ENCODE peak calls at places on chromosomes 3 and 15, in eight cellular contexts. One of them, this sample, is unnamed.

GRCh38 chr15:57604502-57604901 is 12.8 kb downstream of the MYZAP start:
- DNase-seq in CD8-positive, alpha-beta T cell: no peak
- DNase-seq in upper lobe of right lung: no peak
- DNase-seq in right lobe of liver: no peak
- DNase-seq in Calu3: no peak
- DNase-seq in fibroblast of pulmonary artery: no peak
- DNase-seq in bronchial epithelial cell: no peak
- DNase-seq in cardiac muscle cell: no peak
- DNase-seq in this sample: no peak

GRCh38 chr3:126999383-126999782 is 16.5 kb downstream of the PLXNA1 start:
- DNase-seq in CD8-positive, alpha-beta T cell: no peak
- DNase-seq in upper lobe of right lung: no peak
- DNase-seq in right lobe of liver: no peak
- DNase-seq in Calu3: peak; percentile 73
- DNase-seq in fibroblast of pulmonary artery: no peak
- DNase-seq in bronchial epithelial cell: no peak
- DNase-seq in cardiac muscle cell: no peak
- DNase-seq in this sample: no peak

GRCh38 chr3:134453631-134454030 is 32.2 kb downstream of the ANAPC13 start:
- DNase-seq in CD8-positive, alpha-beta T cell: no peak
- DNase-seq in upper lobe of right lung: no peak
- DNase-seq in right lobe of liver: no peak
- DNase-seq in Calu3: no peak
- DNase-seq in fibroblast of pulmonary artery: no peak
- DNase-seq in bronchial epithelial cell: no peak
- DNase-seq in cardiac muscle cell: no peak
- DNase-seq in this sample: no peak

GRCh38 chr3:190116551-190117067 is 4.1 kb downstream of the P3H2 start:
- DNase-seq in CD8-positive, alpha-beta T cell: no peak
- DNase-seq in upper lobe of right lung: no peak
- DNase-seq in right lobe of liver: no peak
- DNase-seq in Calu3: no peak
- DNase-seq in fibroblast of pulmonary artery: peak; percentile 18
- DNase-seq in bronchial epithelial cell: peak; percentile 65
- DNase-seq in cardiac muscle cell: no peak
- DNase-seq in this sample: no peak

GRCh38 chr3:46711770-46712169 is 5.9 kb downstream of the PRSS50 start:
- DNase-seq in CD8-positive, alpha-beta T cell: no peak
- DNase-seq in upper lobe of right lung: no peak
- DNase-seq in right lobe of liver: peak; percentile 14
- DNase-seq in Calu3: no peak
- DNase-seq in fibroblast of pulmonary artery: no peak
- DNase-seq in bronchial epithelial cell: no peak
- DNase-seq in cardiac muscle cell: no peak
- DNase-seq in this sample: no peak

GRCh38 chr15:91908401-91908800 is 54.9 kb downstream of the SLCO3A1 start:
- DNase-seq in CD8-positive, alpha-beta T cell: no peak
- DNase-seq in upper lobe of right lung: no peak
- DNase-seq in right lobe of liver: no peak
- DNase-seq in Calu3: no peak
- DNase-seq in fibroblast of pulmonary artery: peak; percentile 45
- DNase-seq in bronchial epithelial cell: peak; percentile 56
- DNase-seq in cardiac muscle cell: no peak
- DNase-seq in this sample: no peak

GRCh38 chr15:66751579-66751978 is 49.5 kb downstream of the SMAD6 start:
- DNase-seq in CD8-positive, alpha-beta T cell: no peak
- DNase-seq in upper lobe of right lung: peak; percentile 53
- DNase-seq in right lobe of liver: no peak
- DNase-seq in Calu3: peak; percentile 86
- DNase-seq in fibroblast of pulmonary artery: no peak
- DNase-seq in bronchial epithelial cell: no peak
- DNase-seq in cardiac muscle cell: no peak
- DNase-seq in this sample: no peak

GRCh38 chr15:82128401-82129143 is 82.8 kb upstream of the MEX3B start:
- DNase-seq in CD8-positive, alpha-beta T cell: no peak
- DNase-seq in upper lobe of right lung: no peak
- DNase-seq in right lobe of liver: no peak
- DNase-seq in Calu3: no peak
- DNase-seq in fibroblast of pulmonary artery: no peak
- DNase-seq in bronchial epithelial cell: no peak
- DNase-seq in cardiac muscle cell: no peak
- DNase-seq in this sample: no peak

GRCh38 chr3:8283180-8283579 is 218.4 kb upstream of the LMCD1 start:
- DNase-seq in CD8-positive, alpha-beta T cell: no peak
- DNase-seq in upper lobe of right lung: no peak
- DNase-seq in right lobe of liver: no peak
- DNase-seq in Calu3: no peak
- DNase-seq in fibroblast of pulmonary artery: no peak
- DNase-seq in bronchial epithelial cell: no peak
- DNase-seq in cardiac muscle cell: no peak
- DNase-seq in this sample: no peak

GRCh38 chr3:8282541-8283165 is 219.0 kb upstream of the LMCD1 start:
- DNase-seq in CD8-positive, alpha-beta T cell: no peak
- DNase-seq in upper lobe of right lung: no peak
- DNase-seq in right lobe of liver: no peak
- DNase-seq in Calu3: no peak
- DNase-seq in fibroblast of pulmonary artery: no peak
- DNase-seq in bronchial epithelial cell: peak; percentile 13
- DNase-seq in cardiac muscle cell: no peak
- DNase-seq in this sample: no peak

GRCh38 chr3:8279476-8279875 is 222.1 kb upstream of the LMCD1 start:
- DNase-seq in CD8-positive, alpha-beta T cell: no peak
- DNase-seq in upper lobe of right lung: no peak
- DNase-seq in right lobe of liver: no peak
- DNase-seq in Calu3: no peak
- DNase-seq in fibroblast of pulmonary artery: no peak
- DNase-seq in bronchial epithelial cell: no peak
- DNase-seq in cardiac muscle cell: no peak
- DNase-seq in this sample: no peak

GRCh38 chr3:8280161-8280560 is 221.5 kb upstream of the LMCD1 start:
- DNase-seq in CD8-positive, alpha-beta T cell: no peak
- DNase-seq in upper lobe of right lung: no peak
- DNase-seq in right lobe of liver: no peak
- DNase-seq in Calu3: no peak
- DNase-seq in fibroblast of pulmonary artery: no peak
- DNase-seq in bronchial epithelial cell: no peak
- DNase-seq in cardiac muscle cell: peak; percentile 17
- DNase-seq in this sample: no peak

DNA sequence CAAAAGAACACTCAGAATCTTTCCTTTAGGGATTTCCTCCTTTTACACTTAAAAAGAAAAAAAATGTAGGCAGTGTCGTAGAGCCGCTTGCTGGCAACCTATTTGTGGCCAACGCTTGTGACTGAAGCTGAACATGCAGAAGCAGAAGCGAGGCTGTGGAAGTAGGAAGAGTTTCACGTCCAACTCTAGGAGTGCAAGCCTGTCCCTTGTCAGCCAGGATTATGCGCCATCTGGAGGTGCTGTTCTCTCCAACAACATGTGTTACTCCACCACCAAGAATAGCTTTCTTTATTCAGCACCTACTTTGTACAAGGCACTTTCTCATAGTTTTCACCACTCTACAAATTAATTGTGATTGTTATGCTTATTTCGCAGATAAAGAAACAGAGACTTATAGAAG is 223.2 kb upstream of the LMCD1 start:
- DNase-seq in CD8-positive, alpha-beta T cell: no peak
- DNase-seq in upper lobe of right lung: no peak
- DNase-seq in right lobe of liver: no peak
- DNase-seq in Calu3: no peak
- DNase-seq in fibroblast of pulmonary artery: no peak
- DNase-seq in bronchial epithelial cell: no peak
- DNase-seq in cardiac muscle cell: no peak
- DNase-seq in this sample: no peak
- TF ChIP-seq CTCF in CD8-positive, alpha-beta T cell: no peak
- TF ChIP-seq CTCF in upper lobe of right lung: no peak
- TF ChIP-seq CTCF in right lobe of liver: no peak
- TF ChIP-seq CTCF in Calu3: no peak
- TF ChIP-seq CTCF in fibroblast of pulmonary artery: no peak
- TF ChIP-seq CTCF in bronchial epithelial cell: no peak
- TF ChIP-seq CTCF in cardiac muscle cell: no peak
- TF ChIP-seq CTCF in this sample: no peak

DNA sequence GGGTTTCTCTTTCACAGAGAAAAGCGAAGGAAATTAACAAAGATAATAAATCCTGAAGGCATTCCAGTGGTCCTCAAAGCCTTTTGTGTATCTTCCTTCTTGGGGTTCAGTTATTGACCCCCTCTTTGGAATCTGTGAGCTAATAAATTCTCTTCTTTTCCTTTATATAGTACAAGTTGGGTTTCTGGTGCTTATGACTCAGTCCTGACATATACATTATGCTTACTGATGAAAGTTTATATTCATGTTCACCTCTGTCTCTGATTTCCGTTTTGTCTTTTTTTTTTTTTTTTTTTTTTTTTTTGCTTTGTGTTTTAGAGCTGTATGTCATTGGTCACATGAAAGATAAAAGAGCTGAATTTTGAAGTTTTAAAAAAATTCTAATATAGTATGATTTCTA is 230.7 kb upstream of the RBMS3 start:
- DNase-seq in CD8-positive, alpha-beta T cell: no peak
- DNase-seq in upper lobe of right lung: no peak
- DNase-seq in right lobe of liver: no peak
- DNase-seq in Calu3: no peak
- DNase-seq in fibroblast of pulmonary artery: no peak
- DNase-seq in bronchial epithelial cell: peak; percentile 36
- DNase-seq in cardiac muscle cell: no peak
- DNase-seq in this sample: no peak
- TF ChIP-seq CTCF in CD8-positive, alpha-beta T cell: no peak
- TF ChIP-seq CTCF in upper lobe of right lung: no peak
- TF ChIP-seq CTCF in right lobe of liver: no peak
- TF ChIP-seq CTCF in Calu3: no peak
- TF ChIP-seq CTCF in fibroblast of pulmonary artery: no peak
- TF ChIP-seq CTCF in bronchial epithelial cell: no peak
- TF ChIP-seq CTCF in cardiac muscle cell: no peak
- TF ChIP-seq CTCF in this sample: no peak

GRCh38 chr3:129357616-129358015 is 70.8 kb downstream of the EFCAB12 start:
- DNase-seq in CD8-positive, alpha-beta T cell: no peak
- DNase-seq in upper lobe of right lung: no peak
- DNase-seq in right lobe of liver: no peak
- DNase-seq in Calu3: no peak
- DNase-seq in fibroblast of pulmonary artery: no peak
- DNase-seq in bronchial epithelial cell: no peak
- DNase-seq in cardiac muscle cell: no peak
- DNase-seq in this sample: no peak

GRCh38 chr3:129359102-129359461 is 69.4 kb downstream of the EFCAB12 start:
- DNase-seq in CD8-positive, alpha-beta T cell: no peak
- DNase-seq in upper lobe of right lung: no peak
- DNase-seq in right lobe of liver: no peak
- DNase-seq in Calu3: no peak
- DNase-seq in fibroblast of pulmonary artery: no peak
- DNase-seq in bronchial epithelial cell: no peak
- DNase-seq in cardiac muscle cell: peak; percentile 37
- DNase-seq in this sample: no peak

GRCh38 chr3:129360224-129360623 is 68.2 kb downstream of the EFCAB12 start:
- DNase-seq in CD8-positive, alpha-beta T cell: no peak
- DNase-seq in upper lobe of right lung: no peak
- DNase-seq in right lobe of liver: no peak
- DNase-seq in Calu3: no peak
- DNase-seq in fibroblast of pulmonary artery: no peak
- DNase-seq in bronchial epithelial cell: no peak
- DNase-seq in cardiac muscle cell: peak; percentile 34
- DNase-seq in this sample: no peak

GRCh38 chr3:129358177-129359101 is 70.0 kb downstream of the EFCAB12 start:
- DNase-seq in CD8-positive, alpha-beta T cell: no peak
- DNase-seq in upper lobe of right lung: no peak
- DNase-seq in right lobe of liver: no peak
- DNase-seq in Calu3: no peak
- DNase-seq in fibroblast of pulmonary artery: no peak
- DNase-seq in bronchial epithelial cell: peak; percentile 34
- DNase-seq in cardiac muscle cell: peak; percentile 58
- DNase-seq in this sample: no peak

GRCh38 chr3:129360705-129361460 is 67.6 kb downstream of the EFCAB12 start:
- DNase-seq in CD8-positive, alpha-beta T cell: no peak
- DNase-seq in upper lobe of right lung: no peak
- DNase-seq in right lobe of liver: no peak
- DNase-seq in Calu3: no peak
- DNase-seq in fibroblast of pulmonary artery: peak; percentile 21
- DNase-seq in bronchial epithelial cell: no peak
- DNase-seq in cardiac muscle cell: no peak
- DNase-seq in this sample: no peak
- TF ChIP-seq CTCF in CD8-positive, alpha-beta T cell: no peak
- TF ChIP-seq CTCF in upper lobe of right lung: no peak
- TF ChIP-seq CTCF in right lobe of liver: no peak
- TF ChIP-seq CTCF in Calu3: no peak
- TF ChIP-seq CTCF in fibroblast of pulmonary artery: no peak
- TF ChIP-seq CTCF in bronchial epithelial cell: no peak
- TF ChIP-seq CTCF in cardiac muscle cell: no peak
- TF ChIP-seq CTCF in this sample: no peak

GRCh38 chr3:39208463-39209055 is 16.2 kb upstream of the XIRP1 start:
- DNase-seq in CD8-positive, alpha-beta T cell: no peak
- DNase-seq in upper lobe of right lung: no peak
- DNase-seq in right lobe of liver: peak; percentile 63
- DNase-seq in Calu3: peak; percentile 55
- DNase-seq in fibroblast of pulmonary artery: peak; percentile 67
- DNase-seq in bronchial epithelial cell: peak; percentile 58
- DNase-seq in cardiac muscle cell: peak; percentile 76
- DNase-seq in this sample: no peak
- TF ChIP-seq CTCF in CD8-positive, alpha-beta T cell: peak; percentile 44
- TF ChIP-seq CTCF in upper lobe of right lung: peak; percentile 62
- TF ChIP-seq CTCF in right lobe of liver: peak; percentile 71
- TF ChIP-seq CTCF in Calu3: peak; percentile 32
- TF ChIP-seq CTCF in fibroblast of pulmonary artery: peak; percentile 86
- TF ChIP-seq CTCF in bronchial epithelial cell: peak; percentile 74
- TF ChIP-seq CTCF in cardiac muscle cell: peak; percentile 78
- TF ChIP-seq CTCF in this sample: peak; percentile 79

This sample was measured in CD14-positive monocyte.